ENCODE peak calls at places on chromosomes 13 and 19, in six cellular contexts. N, X, T, Q, H and A are unnamed samples.

GRCh38 chr19:50300814-50301606 is 28.2 kb downstream of the KCNC3 start:
- DNase-seq in N (peak; percentile 96), X (no peak), T (peak; percentile 62), Q (no peak), H (no peak), A (peak; percentile 47)

GRCh38 chr19:32104465-32105235 is 240.8 kb upstream of the ZNF507 start:
- DNase-seq in N (no peak), X (no peak), T (no peak), Q (no peak), H (no peak), A (no peak)

GRCh38 chr13:65789815-65790214 is 1440.3 kb downstream of the PCDH9 start:
- DNase-seq in N (peak; percentile 73), X (no peak), T (peak; percentile 17), Q (no peak), H (no peak), A (no peak)

GRCh38 chr19:6828306-6828697 is 55.8 kb downstream of the VAV1 start:
- DNase-seq in N (no peak), X (no peak), T (no peak), Q (no peak), H (no peak), A (no peak)

GRCh38 chr13:48594080-48594815 is 59.5 kb upstream of the CYSLTR2 start:
- DNase-seq in N (no peak), X (no peak), T (no peak), Q (no peak), H (no peak), A (no peak)

GRCh38 chr13:32811297-32811800 is 204.9 kb upstream of the KL start:
- DNase-seq in N (no peak), X (no peak), T (no peak), Q (no peak), H (no peak), A (peak; percentile 51)

GRCh38 chr13:25171517-25172302 is at the start of gene AMER2:
- DNase-seq in N (peak; percentile 65), X (no peak), T (peak; percentile 23), Q (peak; percentile 20), H (no peak), A (no peak)

GRCh38 chr19:55117063-55117635 is 288 bp downstream of the PPP1R12C start:
- DNase-seq in N (peak; percentile 91), X (no peak), T (no peak), Q (no peak), H (no peak), A (no peak)

GRCh38 chr19:17933414-17934129 is 757 bp downstream of the CCDC124 start:
- DNase-seq in N (peak; percentile 76), X (no peak), T (peak; percentile 36), Q (no peak), H (no peak), A (no peak)

GRCh38 chr19:1055886-1056620 is 10.9 kb upstream of the ARHGAP45 start:
- DNase-seq in N (no peak), X (no peak), T (no peak), Q (no peak), H (no peak), A (no peak)

GRCh38 chr19:53463263-53463662 is 4.3 kb upstream of the ZNF813 start:
- DNase-seq in N (peak; percentile 66), X (peak; percentile 64), T (no peak), Q (peak; percentile 41), H (no peak), A (no peak)

GRCh38 chr19:290539-291521 is at the start of gene PLPP2:
- DNase-seq in N (peak; percentile 91), X (no peak), T (peak; percentile 36), Q (no peak), H (no peak), A (no peak)

GRCh38 chr13:58018020-58018419 is 386.5 kb downstream of the PCDH17 start:
- DNase-seq in N (no peak), X (no peak), T (no peak), Q (no peak), H (no peak), A (no peak)

GRCh38 chr19:15432018-15432494 is 13.3 kb upstream of the AKAP8L start:
- DNase-seq in N (peak; percentile 96), X (no peak), T (peak; percentile 6), Q (no peak), H (no peak), A (no peak)

GRCh38 chr19:46903458-46903857 is 42.7 kb downstream of the ARHGAP35 start:
- DNase-seq in N (no peak), X (no peak), T (no peak), Q (no peak), H (no peak), A (no peak)

GRCh38 chr19:46902402-46902766 is 41.6 kb downstream of the ARHGAP35 start:
- DNase-seq in N (peak; percentile 35), X (no peak), T (no peak), Q (no peak), H (no peak), A (no peak)

GRCh38 chr19:46898731-46899130 is 37.9 kb downstream of the ARHGAP35 start:
- DNase-seq in N (peak; percentile 89), X (peak; percentile 34), T (peak; percentile 75), Q (no peak), H (no peak), A (no peak)

GRCh38 chr19:46901701-46902401 is 41.1 kb downstream of the ARHGAP35 start:
- DNase-seq in N (no peak), X (no peak), T (no peak), Q (no peak), H (no peak), A (no peak)

GRCh38 chr19:46900341-46900740 is 39.5 kb downstream of the ARHGAP35 start:
- DNase-seq in N (no peak), X (no peak), T (no peak), Q (no peak), H (no peak), A (no peak)
- H3K4me3 ChIP-seq in N (no peak overlapping the region), X (no peak overlapping the region), T (no peak overlapping the region), Q (no peak overlapping the region), H (no peak overlapping the region), A (no peak overlapping the region)

DNA sequence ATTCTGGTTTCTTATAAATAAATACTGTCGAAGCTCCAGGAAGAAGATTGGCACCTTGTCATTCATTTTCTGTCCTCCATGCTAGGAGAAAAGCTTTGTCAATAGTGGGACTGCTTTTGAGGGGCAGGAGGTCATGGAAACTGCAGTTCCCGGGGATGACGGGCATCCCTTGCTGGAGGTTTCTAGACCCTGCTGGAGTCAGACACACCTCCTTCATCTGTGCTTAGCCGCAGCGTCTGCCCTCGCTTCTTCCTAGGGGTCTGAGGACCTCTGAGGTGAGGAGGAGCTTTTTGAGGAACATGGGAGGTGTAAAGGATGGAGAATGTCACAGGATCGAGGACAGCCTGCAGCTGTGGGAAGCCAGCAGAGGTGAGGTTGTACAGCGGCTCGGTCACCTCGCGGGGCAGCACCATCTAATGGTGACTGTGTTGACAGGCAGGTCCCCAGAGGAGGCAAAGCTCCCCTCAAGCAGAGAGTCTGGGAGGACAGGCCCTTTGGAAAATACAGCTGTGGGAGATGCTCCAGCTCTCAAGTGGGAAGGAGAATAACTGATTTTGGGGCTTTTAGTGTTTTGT is 172.7 kb upstream of the RNF113B start:
- DNase-seq in N (no peak), X (peak; percentile 15), T (no peak), Q (no peak), H (no peak), A (no peak)
- TF ChIP-seq CTCF in N (no peak), X (peak; percentile 41), T (no peak), Q (peak; percentile 55), H (no peak), A (no peak)

DNA sequence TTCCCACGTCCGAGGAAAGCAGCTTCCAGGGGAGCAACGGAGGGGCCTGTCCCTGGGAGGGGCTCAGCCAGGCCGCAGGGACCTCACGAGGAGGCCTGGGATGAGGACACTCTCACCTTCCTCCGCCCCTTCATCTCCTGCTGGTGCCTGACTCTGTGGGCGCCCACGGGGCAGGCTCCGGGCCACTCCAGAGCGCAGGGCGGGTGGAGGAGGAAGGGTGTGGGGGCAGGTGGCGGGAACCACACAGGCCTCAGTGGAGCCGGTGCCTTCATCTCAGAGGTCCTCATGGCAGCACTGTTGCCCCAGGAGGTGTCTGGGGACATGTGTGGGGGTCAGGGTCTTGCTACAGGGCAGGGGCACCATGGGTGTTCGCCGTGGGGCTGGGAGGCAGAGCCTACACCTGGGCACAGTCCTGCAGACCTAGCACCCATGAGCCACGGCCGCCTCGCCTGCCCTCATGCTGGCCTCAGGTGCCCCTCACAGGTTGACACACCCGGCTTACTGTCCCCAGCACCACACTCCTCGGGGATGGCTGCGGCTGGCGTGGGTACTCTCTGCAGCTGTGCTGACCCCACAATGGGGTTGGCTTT is 10.1 kb upstream of the TMEM255B start:
- DNase-seq in N (no peak), X (no peak), T (no peak), Q (no peak), H (no peak), A (no peak)
- H3K4me3 ChIP-seq in N (no peak overlapping the region), X (no peak overlapping the region), T (no peak overlapping the region), Q (no peak overlapping the region), H (no peak overlapping the region), A (no peak overlapping the region)

GRCh38 chr19:40806385-40807146 is 7.6 kb downstream of the EGLN2 start:
- DNase-seq in N (peak; percentile 100), X (peak; percentile 92), T (peak; percentile 98), Q (peak; percentile 77), H (peak; percentile 50), A (peak; percentile 94)
- TF ChIP-seq CTCF in N (peak; percentile 94), X (peak; percentile 82), T (peak; percentile 94), Q (peak; percentile 88), H (peak; percentile 79), A (peak; percentile 96)

DNA sequence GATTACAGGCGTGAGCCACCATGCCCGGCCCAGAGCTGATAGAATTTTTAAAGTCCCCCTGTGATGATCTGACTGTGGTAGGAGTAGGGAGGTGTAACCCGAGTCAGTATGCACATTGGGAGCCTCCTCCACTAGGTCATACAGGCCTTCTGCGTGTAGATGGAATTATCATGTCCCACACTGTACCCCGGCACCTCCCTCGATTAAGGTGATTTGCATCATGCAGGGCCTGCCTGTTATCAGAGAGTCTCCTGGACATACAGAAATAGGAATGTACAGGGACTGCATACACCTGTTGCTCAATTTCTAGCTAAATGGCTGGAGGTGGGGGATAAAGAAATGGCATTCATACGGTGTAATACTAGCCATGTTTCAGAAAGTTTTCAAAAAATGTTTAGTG is 922 bp upstream of the ERVK3-1 start:
- DNase-seq in N (no peak), X (no peak), T (no peak), Q (no peak), H (no peak), A (no peak)
- H3K4me3 ChIP-seq in N (peak overlapping the region; percentile 96), X (no peak overlapping the region), T (no peak overlapping the region), Q (peak overlapping the region; percentile 96), H (peak overlapping the region; percentile 87), A (no peak overlapping the region)

DNA sequence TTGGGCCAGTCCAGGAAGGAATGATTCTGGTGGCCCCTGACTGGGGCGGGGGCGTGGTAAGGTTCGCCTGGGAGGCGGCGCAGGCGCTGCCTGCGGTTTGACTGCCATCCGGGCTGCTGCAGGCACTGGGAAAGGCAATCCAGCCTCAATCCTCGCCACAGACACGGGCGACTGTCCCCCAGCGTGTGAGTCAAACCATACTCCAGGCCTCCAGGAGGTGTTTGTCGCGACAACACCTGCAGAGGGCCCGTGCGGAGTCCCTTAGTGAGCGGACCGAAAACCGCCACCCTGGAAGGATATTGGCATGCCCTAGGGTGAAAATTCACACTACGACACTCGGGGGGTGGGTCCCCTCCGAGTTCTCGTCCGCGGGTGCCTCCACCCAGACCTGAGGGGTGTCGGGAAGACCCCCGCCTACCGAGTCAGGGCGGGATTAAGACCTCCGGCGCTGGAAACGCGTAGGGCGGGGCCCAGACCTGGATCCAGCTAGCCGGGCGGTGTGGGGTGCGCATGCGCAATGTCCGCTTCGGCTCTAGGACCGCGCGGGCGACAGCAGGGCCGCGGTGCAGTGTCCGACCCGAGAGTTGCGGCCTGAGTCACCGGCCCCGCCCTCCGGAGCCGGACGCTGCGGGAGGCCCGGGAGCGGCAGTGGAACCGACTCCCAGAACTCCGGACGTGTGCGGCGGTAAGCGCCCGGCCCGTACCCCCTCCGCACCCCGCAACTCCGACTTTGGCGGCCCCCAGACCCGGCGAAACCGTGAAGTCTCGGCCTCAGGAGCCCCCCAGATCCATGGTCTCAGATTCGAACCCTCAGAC is at the start of gene CAPNS1:
- DNase-seq in N (peak; percentile 100), X (peak; percentile 98), T (peak; percentile 97), Q (peak; percentile 99), H (peak; percentile 85), A (peak; percentile 86)
- TF ChIP-seq CTCF in N (no peak), X (no peak), T (no peak), Q (peak; percentile 39), H (no peak), A (no peak)